ENCODE peak calls at places on chromosome 20, in seven cellular contexts. E is A549; B is activated T-helper 1 cell treated with Interleukin-2 at 50 U/mL for 16 hours; K is activated CD4-positive, CD25-positive, alpha-beta regulatory T cell; S is left colon; D is Peyer's patch; Q is IMR-90. U is an unnamed sample.

GRCh38 chr20:1292620-1293019 is 26.5 kb downstream of the SNPH start:
- DNase-seq in E (no peak), B (no peak), D (no peak), S (no peak), Q (no peak), K (no peak), U (no peak)

GRCh38 chr20:4227085-4227821 is 211.9 kb upstream of the RNF24 start:
- DNase-seq in B (no peak), S (peak; percentile 39), K (no peak), E (peak; percentile 68), Q (peak; percentile 73), D (no peak), U (no peak)

GRCh38 chr20:46955601-46956556 is 61.2 kb downstream of the EYA2 start:
- DNase-seq in K (no peak), Q (peak; percentile 75), B (no peak), S (no peak), E (no peak), D (no peak), U (no peak)

GRCh38 chr20:878511-879307 is 37.4 kb downstream of the ANGPT4 start:
- DNase-seq in E (no peak), D (no peak), K (no peak), Q (peak; percentile 20), B (no peak), S (no peak), U (no peak)

GRCh38 chr20:37741055-37741454 is 47.2 kb downstream of the CTNNBL1 start:
- DNase-seq in S (no peak), K (no peak), D (no peak), B (no peak), E (peak; percentile 10), Q (peak; percentile 63), U (no peak)

GRCh38 chr20:59942245-59942644 is 2.1 kb downstream of the FAM217B start:
- DNase-seq in B (no peak), D (no peak), E (no peak), Q (no peak), S (no peak), K (no peak), U (no peak)

GRCh38 chr20:24892522-24892921 is 56.5 kb upstream of the CST7 start:
- DNase-seq in E (no peak), D (no peak), K (no peak), Q (no peak), B (no peak), S (no peak), U (no peak)

GRCh38 chr20:58778774-58779173 is 71.9 kb downstream of the GNAS-AS1 start:
- DNase-seq in E (no peak), S (no peak), K (no peak), D (no peak), Q (no peak), B (no peak), U (no peak)

GRCh38 chr20:17542993-17543412 is 11.8 kb upstream of the BFSP1 start:
- DNase-seq in Q (peak; percentile 83), S (no peak), E (no peak), D (no peak), B (no peak), K (no peak), U (no peak)

GRCh38 chr20:4550740-4551139 is 171.0 kb upstream of the PRND start:
- DNase-seq in E (no peak), K (no peak), D (no peak), S (no peak), Q (peak; percentile 56), B (no peak), U (no peak)

GRCh38 chr20:41462372-41463161 is 95.9 kb upstream of the EMILIN3 start:
- DNase-seq in K (no peak), B (no peak), S (no peak), Q (no peak), D (no peak), E (no peak), U (no peak)

GRCh38 chr20:24766143-24766527 is 182.9 kb upstream of the CST7 start:
- DNase-seq in B (no peak), D (no peak), Q (no peak), S (no peak), K (no peak), E (no peak), U (no peak)

GRCh38 chr20:40724566-40724965 is 35.5 kb upstream of the MAFB start:
- DNase-seq in S (no peak), K (no peak), B (no peak), E (no peak), D (no peak), Q (no peak), U (no peak)

GRCh38 chr20:19944772-19945459 is 72.2 kb upstream of the NAA20 start:
- DNase-seq in S (no peak), K (no peak), Q (peak; percentile 67), E (no peak), B (no peak), D (no peak), U (no peak)

GRCh38 chr20:35629432-35630145 is 14.0 kb downstream of the SPAG4 start:
- DNase-seq in E (no peak), S (no peak), Q (no peak), B (no peak), K (no peak), D (no peak), U (no peak)

GRCh38 chr20:4006640-4007039 is 8.7 kb downstream of the RNF24 start:
- DNase-seq in E (no peak), S (no peak), B (no peak), D (no peak), Q (no peak), K (no peak), U (peak; percentile 33)

GRCh38 chr20:36493801-36494114 is 47.6 kb upstream of the MYL9 start:
- DNase-seq in K (no peak), B (no peak), Q (peak; percentile 78), S (peak; percentile 34), E (no peak), D (no peak), U (peak; percentile 57)

GRCh38 chr20:34824861-34825529 is 456 bp downstream of the NCOA6 start:
- DNase-seq in D (peak; percentile 59), B (peak; percentile 48), E (peak; percentile 48), K (peak; percentile 58), Q (peak; percentile 28), S (peak; percentile 76), U (peak; percentile 31)

GRCh38 chr20:38135641-38136420 is 29.2 kb downstream of the TGM2 start:
- DNase-seq in D (no peak), S (no peak), K (no peak), B (no peak), Q (no peak), E (no peak), U (no peak)

GRCh38 chr20:51404297-51405060 is 138.0 kb downstream of the NFATC2 start:
- DNase-seq in D (peak; percentile 87), E (no peak), K (peak; percentile 83), B (peak; percentile 87), Q (no peak), S (peak; percentile 60), U (peak; percentile 43)

GRCh38 chr20:25238319-25239037 is 9.4 kb upstream of the PYGB start:
- DNase-seq in D (no peak), E (no peak), K (no peak), B (no peak), Q (peak; percentile 73), S (no peak), U (no peak)

GRCh38 chr20:36144336-36144735 is 10.2 kb upstream of the EPB41L1 start:
- DNase-seq in K (no peak), B (no peak), E (peak; percentile 26), Q (no peak), D (no peak), S (no peak), U (no peak)

GRCh38 chr20:1619861-1620444 is at the start of gene SIRPB1:
- DNase-seq in B (no peak), Q (peak; percentile 0), E (no peak), K (no peak), D (peak; percentile 59), S (no peak), U (peak; percentile 58)

GRCh38 chr20:44780226-44780625 is 30.1 kb downstream of the RIMS4 start:
- DNase-seq in K (no peak), E (peak; percentile 44), Q (peak; percentile 55), B (no peak), D (no peak), S (peak; percentile 57), U (peak; percentile 41)

GRCh38 chr20:38601216-38602184 is at the start of gene ARHGAP40:
- DNase-seq in B (no peak), K (no peak), D (no peak), Q (no peak), E (no peak), S (peak; percentile 31), U (no peak)

GRCh38 chr20:13922241-13922640 is 68.2 kb downstream of the SEL1L2 start:
- DNase-seq in K (no peak), E (no peak), Q (no peak), B (no peak), S (no peak), D (no peak), U (no peak)